ENCODE peak calls at places on chromosomes 7 and 10, in five cellular contexts. O is body of pancreas, Y is adrenal gland, V is aorta, X is cardiac muscle cell. U is an unnamed sample. For H3K4me1 and H3K9me3, the result is how much of the 10 kb centered on the place peaks cover.

GRCh38 chr7:25968205-25968993 is 183.6 kb upstream of the NFE2L3 start:
- DNase-seq in O (peak), Y (no peak), V (no peak), X (no peak), U (no peak)

GRCh38 chr10:69953851-69954250 is 98.8 kb upstream of the MACROH2A2 start:
- DNase-seq in O (no peak), Y (no peak), V (no peak), X (no peak), U (no peak)

GRCh38 chr10:34124522-34125035 is 690.5 kb downstream of the PARD3 start:
- DNase-seq in O (peak), Y (peak), V (no peak), X (no peak), U (no peak)

GRCh38 chr7:74040101-74040790 is 12.3 kb downstream of the ELN start:
- DNase-seq in O (no peak), Y (no peak), V (no peak), X (no peak), U (peak)

GRCh38 chr10:114714281-114714741 is 56.2 kb upstream of the ABLIM1 start:
- DNase-seq in O (no peak), Y (no peak), V (no peak), X (peak), U (no peak)

GRCh38 chr10:122186822-122187810 is 84.0 kb upstream of the BTBD16 start:
- DNase-seq in O (no peak), Y (no peak), V (no peak), X (no peak), U (no peak)

GRCh38 chr7:93060865-93061264 is 56.9 kb downstream of the SAMD9 start:
- DNase-seq in O (no peak), Y (no peak), V (no peak), X (no peak), U (no peak)

GRCh38 chr10:114413398-114413797 is 9.1 kb upstream of the AFAP1L2 start:
- DNase-seq in O (peak), Y (peak), V (peak), X (no peak), U (no peak)

GRCh38 chr10:24952146-24952700 is at the start of gene PRTFDC1:
- DNase-seq in O (peak), Y (peak), V (peak), X (no peak), U (peak)

GRCh38 chr7:30922596-30922995 is 10.9 kb downstream of the AQP1 start:
- DNase-seq in O (peak), Y (peak), V (peak), X (no peak), U (peak)

GRCh38 chr7:135467207-135467711 is 42.6 kb downstream of the CNOT4 start:
- DNase-seq in O (no peak), Y (no peak), V (no peak), X (no peak), U (no peak)

GRCh38 chr10:76723781-76724336 is 913.7 kb downstream of the KCNMA1 start:
- DNase-seq in O (no peak), Y (no peak), V (no peak), X (no peak), U (no peak)

GRCh38 chr7:44740040-44740439 is 8.6 kb upstream of the ZMIZ2 start:
- DNase-seq in O (no peak), Y (no peak), V (no peak), X (no peak), U (no peak)

GRCh38 chr10:46288601-46289206 is 1.9 kb downstream of the ANTXRL start:
- DNase-seq in O (no peak), Y (no peak), V (no peak), X (no peak), U (no peak)

GRCh38 chr7:141483044-141483443 is 68.2 kb upstream of the AGK start:
- DNase-seq in O (no peak), Y (no peak), V (no peak), X (no peak), U (no peak)

GRCh38 chr10:119991816-119992215 is 99.3 kb downstream of the SEC23IP start:
- DNase-seq in O (no peak), Y (no peak), V (no peak), X (no peak), U (no peak)

GRCh38 chr7:93327006-93327633 is 95.0 kb downstream of the VPS50 start:
- DNase-seq in O (no peak), Y (no peak), V (no peak), X (no peak), U (no peak)

GRCh38 chr7:45689011-45689796 is 115.0 kb downstream of the ADCY1 start:
- DNase-seq in O (no peak), Y (peak), V (no peak), X (no peak), U (no peak)

GRCh38 chr10:64576497-64576896 is 1055.3 kb downstream of the REEP3 start:
- DNase-seq in O (no peak), Y (no peak), V (no peak), X (no peak), U (no peak)

GRCh38 chr7:115015619-115016018 is 93.7 kb downstream of the MDFIC start:
- DNase-seq in O (no peak), Y (no peak), V (no peak), X (no peak), U (no peak)

GRCh38 chr7:47757946-47758371 is 176.0 kb upstream of the TNS3 start:
- DNase-seq in O (peak), Y (peak), V (peak), X (no peak), U (no peak)

GRCh38 chr10:87053121-87053520 is 33.0 kb downstream of the FAM25A start:
- DNase-seq in O (peak), Y (no peak), V (no peak), X (no peak), U (no peak)

GRCh38 chr10:13449296-13449695 is 79.5 kb downstream of the BEND7 start:
- DNase-seq in O (no peak), Y (no peak), V (no peak), X (no peak), U (no peak)

GRCh38 chr7:98681496-98681895 is 64.4 kb downstream of the NPTX2 start:
- DNase-seq in O (no peak), Y (no peak), V (no peak), X (no peak), U (no peak)

GRCh38 chr7:18667466-18667865 is 171.9 kb downstream of the HDAC9 start:
- DNase-seq in O (no peak), Y (no peak), V (no peak), X (no peak), U (no peak)

GRCh38 chr10:63518690-63519288 is 2.4 kb upstream of the REEP3 start:
- DNase-seq in O (no peak), Y (no peak), V (no peak), X (no peak), U (no peak)

GRCh38 chr7:38673795-38674194 is 42.6 kb upstream of the AMPH start:
- DNase-seq in O (peak), Y (no peak), V (no peak), X (no peak), U (no peak)

GRCh38 chr10:77023396-77023795 is 614.2 kb downstream of the KCNMA1 start:
- DNase-seq in O (no peak), Y (no peak), V (no peak), X (no peak), U (no peak)

GRCh38 chr7:103613655-103614642 is 167.9 kb upstream of the SLC26A5 start:
- DNase-seq in O (no peak), Y (no peak), V (no peak), X (peak), U (peak)

GRCh38 chr10:49738616-49739360 is 23.3 kb downstream of the OGDHL start:
- DNase-seq in O (no peak), Y (no peak), V (no peak), X (no peak), U (no peak)

GRCh38 chr10:29618341-29619171 is 16.2 kb downstream of the SVIL start:
- DNase-seq in O (peak), Y (peak), V (no peak), X (no peak), U (no peak)

GRCh38 chr10:125171402-125172316 is 11.3 kb upstream of the CTBP2 start:
- DNase-seq in O (no peak), Y (no peak), V (no peak), X (no peak), U (no peak)

GRCh38 chr10:125174360-125174759 is 14.0 kb upstream of the CTBP2 start:
- DNase-seq in O (no peak), Y (no peak), V (no peak), X (no peak), U (no peak)

GRCh38 chr10:125169915-125170314 is 9.6 kb upstream of the CTBP2 start:
- DNase-seq in O (no peak), Y (no peak), V (no peak), X (no peak), U (no peak)

GRCh38 chr10:125175807-125176206 is 15.4 kb upstream of the CTBP2 start:
- DNase-seq in O (no peak), Y (no peak), V (no peak), X (no peak), U (no peak)

DNA sequence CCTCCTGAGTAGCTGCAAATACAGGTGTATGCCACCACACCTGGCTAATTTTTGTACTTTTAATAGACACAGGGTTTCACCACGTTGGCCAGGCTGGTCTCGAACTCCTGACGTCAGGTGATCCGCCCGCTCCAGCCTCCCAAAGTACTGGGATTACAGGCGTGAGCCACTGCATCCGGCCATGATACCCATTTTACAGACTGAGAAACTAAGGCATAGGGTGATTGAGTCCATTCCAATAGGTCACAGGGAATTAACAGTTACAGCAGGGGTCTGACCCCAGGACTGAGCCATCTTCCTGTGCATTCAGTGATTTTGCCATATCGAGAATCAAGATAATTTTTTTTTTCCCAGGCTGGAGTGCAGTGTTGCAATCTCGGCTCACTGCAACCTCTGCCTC is 12.3 kb upstream of the CTBP2 start:
- DNase-seq in O (no peak), Y (no peak), V (no peak), X (no peak), U (no peak)
- H3K4me1 ChIP-seq in O (under half), Y (under half), V (under half), X (under half), U (under half)

GRCh38 chr7:101169838-101170531 is 4.6 kb upstream of the VGF start:
- DNase-seq in O (peak), Y (peak), V (peak), X (peak), U (peak)
- H3K4me3 ChIP-seq in O (no peak), Y (no peak), V (no peak), X (no peak), U (peak)

DNA sequence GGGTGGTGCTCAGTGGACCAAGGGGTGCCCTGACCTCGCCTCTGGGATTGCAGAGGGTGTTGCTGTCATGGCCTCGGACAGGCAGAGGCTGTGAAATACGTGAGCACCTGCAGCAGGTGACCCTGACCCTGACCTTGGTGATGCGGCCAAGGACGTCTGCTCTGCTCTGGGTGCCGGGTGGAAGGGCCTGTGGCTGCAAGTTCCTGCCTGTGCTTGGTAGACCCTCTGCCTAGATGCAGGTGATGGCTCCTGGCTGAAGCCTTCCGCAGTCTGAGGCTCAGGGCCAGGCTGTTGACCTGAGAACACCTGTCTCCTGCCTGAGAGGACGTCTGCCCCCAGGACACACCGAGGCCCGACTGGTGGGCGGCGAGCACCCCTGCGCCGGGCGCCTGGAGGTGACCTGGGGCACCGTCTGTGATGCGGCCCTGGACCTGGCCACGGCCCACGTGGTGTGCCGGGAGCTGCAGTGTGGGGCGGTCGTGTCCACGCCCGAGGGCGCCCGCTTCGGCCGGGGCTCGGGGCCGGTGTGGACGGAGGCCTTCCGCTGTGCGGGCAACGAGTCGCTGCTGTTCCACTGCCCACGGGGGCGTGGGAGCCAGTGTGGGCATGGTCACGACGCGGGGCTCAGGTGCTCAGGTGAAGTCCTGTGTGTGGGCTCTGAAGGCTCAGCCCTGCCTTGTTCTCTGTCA is 4.4 kb downstream of the SCART1 start:
- DNase-seq in O (no peak), Y (peak), V (no peak), X (no peak), U (no peak)
- H3K9me3 ChIP-seq in O (under half), Y (under half), V (under half), X (under half), U (under half)

DNA sequence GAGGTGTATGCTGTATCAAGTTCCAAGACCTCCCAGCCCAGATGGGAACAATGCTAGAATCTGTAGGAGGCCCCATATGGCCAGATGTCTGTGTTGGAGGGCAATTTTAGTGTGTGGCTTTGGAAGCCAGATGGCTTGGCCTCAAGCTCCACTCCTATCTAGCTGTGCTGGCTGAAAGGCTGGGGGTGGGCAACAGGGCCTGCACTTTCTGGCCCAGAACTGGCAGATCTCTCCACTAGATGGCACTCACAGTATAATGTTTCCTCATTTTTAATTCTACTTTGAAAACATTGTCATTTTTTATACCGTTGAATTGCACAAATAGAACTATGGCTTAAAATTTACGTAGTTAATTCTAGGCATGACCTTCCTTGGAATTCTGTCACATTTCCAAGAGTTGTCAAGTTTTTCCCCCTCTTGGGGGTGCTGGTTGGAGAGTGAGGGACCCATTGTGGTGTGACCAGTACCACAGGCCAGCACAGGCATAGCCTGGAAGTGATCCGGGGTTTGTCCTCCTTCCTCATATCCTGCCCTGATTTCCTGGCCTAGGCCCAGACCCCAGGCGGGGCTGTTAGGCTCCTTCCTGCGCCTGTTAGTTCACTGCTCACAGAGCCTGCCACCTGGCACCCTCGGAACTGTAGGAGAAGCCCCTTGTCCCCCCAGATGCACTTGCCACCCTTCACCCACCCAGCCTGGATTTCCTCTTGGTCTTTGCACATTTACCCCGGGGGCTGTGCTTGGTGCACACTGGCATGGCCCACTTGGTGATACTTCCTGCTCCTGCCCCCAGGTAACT is 52.9 kb downstream of the ARHGAP22 start:
- DNase-seq in O (peak), Y (peak), V (no peak), X (peak), U (peak)
- H3K4me1 ChIP-seq in O (under half), Y (under half), V (under half), X (under half), U (under half)

GRCh38 chr7:23022258-23022745 is 8.4 kb upstream of the HYCC1 start:
- DNase-seq in O (no peak), Y (peak), V (no peak), X (no peak), U (no peak)
- H3K4me3 ChIP-seq in O (no peak), Y (no peak), V (no peak), X (no peak), U (no peak)

GRCh38 chr7:120989571-120990220 is 1.2 kb downstream of the CPED1 start:
- DNase-seq in O (no peak), Y (peak), V (peak), X (no peak), U (no peak)

GRCh38 chr7:120986665-120987064 is 1.8 kb upstream of the CPED1 start:
- DNase-seq in O (no peak), Y (no peak), V (no peak), X (no peak), U (no peak)

GRCh38 chr7:120987280-120987679 is 1.2 kb upstream of the CPED1 start:
- DNase-seq in O (no peak), Y (no peak), V (no peak), X (no peak), U (no peak)

GRCh38 chr7:120988591-120989299 is at the start of gene CPED1:
- DNase-seq in O (peak), Y (peak), V (peak), X (peak), U (peak)

GRCh38 chr7:120987683-120988590 is 574 bp upstream of the CPED1 start:
- DNase-seq in O (peak), Y (peak), V (peak), X (peak), U (peak)
- H3K9me3 ChIP-seq in O (under half), Y (under half), V (under half), X (under half), U (under half)

GRCh38 chr7:157559596-157560257 is 222.9 kb downstream of the DNAJB6 start:
- DNase-seq in O (no peak), Y (no peak), V (peak), X (no peak), U (no peak)
- H3K4me1 ChIP-seq in O (under half), Y (under half), V (under half), X (under half), U (under half)

GRCh38 chr10:101784558-101784957 is 1.3 kb upstream of the NPM3 start:
- DNase-seq in O (no peak), Y (no peak), V (no peak), X (no peak), U (no peak)
- H3K4me3 ChIP-seq in O (no peak), Y (no peak), V (no peak), X (no peak), U (no peak)

GRCh38 chr10:9922123-9922685 is 1095.5 kb upstream of the CELF2 start:
- DNase-seq in O (no peak), Y (no peak), V (no peak), X (no peak), U (no peak)

GRCh38 chr10:9926003-9926402 is 1091.7 kb upstream of the CELF2 start:
- DNase-seq in O (no peak), Y (no peak), V (no peak), X (no peak), U (no peak)
- H3K9me3 ChIP-seq in O (under half), Y (under half), V (under half), X (under half), U (under half)

DNA sequence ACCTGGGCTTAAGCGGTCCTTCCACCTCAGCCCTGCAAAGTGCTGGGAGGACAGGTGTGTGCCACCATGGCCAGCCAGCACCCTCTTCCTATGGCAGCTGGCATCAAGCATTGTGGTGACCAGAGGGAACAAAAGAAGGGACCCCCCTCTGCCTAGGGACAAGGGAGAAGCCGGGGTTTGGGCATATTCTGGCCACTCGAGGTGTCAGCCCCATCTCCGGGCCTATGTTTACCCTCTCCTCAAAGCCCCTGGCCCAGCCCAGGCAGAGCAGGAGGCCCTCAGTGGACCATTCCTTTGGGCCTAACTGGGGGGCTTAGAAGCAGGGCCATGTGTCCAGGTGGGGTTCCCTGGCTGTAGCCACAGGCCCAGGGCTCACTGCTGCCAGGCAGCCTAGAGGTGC is 23.9 kb downstream of the VSIR start:
- DNase-seq in O (no peak), Y (no peak), V (no peak), X (no peak), U (no peak)
- H3K4me1 ChIP-seq in O (under half), Y (under half), V (under half), X (under half), U (under half)

U was measured in BE2C.